ENCODE peak calls at places on chromosomes 11 and 22, in six cellular contexts. One of them, this sample, is unnamed. For H3K9me3 and H3K36me3, the result is how much of the 10 kb centered on the place peaks cover.

GRCh38 chr22:38415046-38415445 is 40.0 kb downstream of the KCNJ4 start:
- DNase-seq in effector memory CD4-positive, alpha-beta T cell: no peak
- DNase-seq in prostate gland: no peak
- DNase-seq in adipocyte: no peak
- DNase-seq in HCT116: no peak
- DNase-seq in ovary: no peak
- DNase-seq in this sample: peak

GRCh38 chr22:40462195-40462988 is 92.0 kb downstream of the SGSM3 start:
- DNase-seq in adipocyte: no peak
- DNase-seq in ovary: no peak
- DNase-seq in prostate gland: no peak
- DNase-seq in HCT116: no peak
- DNase-seq in effector memory CD4-positive, alpha-beta T cell: peak
- DNase-seq in this sample: no peak

GRCh38 chr11:81165164-81165563 is 1568.5 kb downstream of the FAM181B start:
- DNase-seq in adipocyte: no peak
- DNase-seq in HCT116: no peak
- DNase-seq in effector memory CD4-positive, alpha-beta T cell: no peak
- DNase-seq in prostate gland: no peak
- DNase-seq in ovary: no peak
- DNase-seq in this sample: no peak

GRCh38 chr22:19666663-19667593 is 47.4 kb upstream of the SEPTIN5 start:
- DNase-seq in prostate gland: no peak
- DNase-seq in ovary: no peak
- DNase-seq in effector memory CD4-positive, alpha-beta T cell: no peak
- DNase-seq in adipocyte: peak
- DNase-seq in HCT116: no peak
- DNase-seq in this sample: no peak

GRCh38 chr11:36030707-36031365 is 87.0 kb downstream of the LDLRAD3 start:
- DNase-seq in HCT116: no peak
- DNase-seq in effector memory CD4-positive, alpha-beta T cell: no peak
- DNase-seq in adipocyte: peak
- DNase-seq in ovary: no peak
- DNase-seq in prostate gland: no peak
- DNase-seq in this sample: no peak

GRCh38 chr11:34182425-34182824 is 77.0 kb downstream of the NAT10 start:
- DNase-seq in prostate gland: no peak
- DNase-seq in HCT116: no peak
- DNase-seq in effector memory CD4-positive, alpha-beta T cell: no peak
- DNase-seq in adipocyte: no peak
- DNase-seq in ovary: no peak
- DNase-seq in this sample: no peak

GRCh38 chr11:130796828-130797227 is 119.5 kb downstream of the SNX19 start:
- DNase-seq in prostate gland: no peak
- DNase-seq in ovary: no peak
- DNase-seq in adipocyte: no peak
- DNase-seq in HCT116: no peak
- DNase-seq in effector memory CD4-positive, alpha-beta T cell: no peak
- DNase-seq in this sample: no peak

GRCh38 chr11:110715541-110715940 is 3.3 kb upstream of the ARHGAP20 start:
- DNase-seq in adipocyte: peak
- DNase-seq in effector memory CD4-positive, alpha-beta T cell: no peak
- DNase-seq in ovary: no peak
- DNase-seq in HCT116: no peak
- DNase-seq in prostate gland: no peak
- DNase-seq in this sample: no peak

GRCh38 chr11:83648610-83649467 is 362.7 kb upstream of the CCDC90B start:
- DNase-seq in adipocyte: no peak
- DNase-seq in effector memory CD4-positive, alpha-beta T cell: no peak
- DNase-seq in ovary: no peak
- DNase-seq in HCT116: no peak
- DNase-seq in prostate gland: no peak
- DNase-seq in this sample: no peak

GRCh38 chr11:33543823-33544222 is 156.8 kb downstream of the C11orf91 start:
- DNase-seq in ovary: no peak
- DNase-seq in HCT116: no peak
- DNase-seq in effector memory CD4-positive, alpha-beta T cell: no peak
- DNase-seq in prostate gland: no peak
- DNase-seq in adipocyte: no peak
- DNase-seq in this sample: no peak

GRCh38 chr11:70694371-70694770 is 296.0 kb downstream of the CTTN start:
- DNase-seq in ovary: no peak
- DNase-seq in prostate gland: no peak
- DNase-seq in effector memory CD4-positive, alpha-beta T cell: no peak
- DNase-seq in HCT116: no peak
- DNase-seq in adipocyte: no peak
- DNase-seq in this sample: no peak

GRCh38 chr22:46578251-46578823 is 40.9 kb upstream of the CELSR1 start:
- DNase-seq in prostate gland: no peak
- DNase-seq in HCT116: no peak
- DNase-seq in ovary: no peak
- DNase-seq in adipocyte: no peak
- DNase-seq in effector memory CD4-positive, alpha-beta T cell: no peak
- DNase-seq in this sample: peak

GRCh38 chr22:41576877-41577276 is 12.8 kb downstream of the PMM1 start:
- DNase-seq in effector memory CD4-positive, alpha-beta T cell: peak
- DNase-seq in ovary: peak
- DNase-seq in prostate gland: no peak
- DNase-seq in adipocyte: no peak
- DNase-seq in HCT116: peak
- DNase-seq in this sample: no peak

DNA sequence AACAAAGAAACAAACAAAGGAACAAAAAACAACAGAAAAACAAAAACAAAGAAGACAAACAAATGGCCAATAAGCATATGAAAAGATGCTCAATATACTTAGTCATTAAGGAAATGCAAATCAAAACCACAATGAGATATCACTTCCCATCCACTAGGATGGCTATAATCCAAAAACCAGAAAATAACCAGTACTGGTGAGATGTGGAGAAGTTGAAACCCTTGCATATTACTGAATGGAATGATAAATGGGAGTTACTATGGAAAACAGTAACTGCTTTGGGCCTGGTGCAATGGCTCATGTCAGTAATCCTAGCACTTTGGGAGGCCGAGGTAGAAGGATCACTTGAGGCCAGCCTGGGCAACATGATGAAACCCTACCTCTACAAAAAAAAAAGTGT is 44.9 kb upstream of the RBFOX2 start:
- DNase-seq in adipocyte: no peak
- DNase-seq in effector memory CD4-positive, alpha-beta T cell: no peak
- DNase-seq in HCT116: no peak
- DNase-seq in ovary: no peak
- DNase-seq in prostate gland: no peak
- DNase-seq in this sample: no peak
- H3K9me3 ChIP-seq in adipocyte: under half
- H3K9me3 ChIP-seq in effector memory CD4-positive, alpha-beta T cell: under half
- H3K9me3 ChIP-seq in HCT116: under half
- H3K9me3 ChIP-seq in ovary: under half
- H3K9me3 ChIP-seq in prostate gland: under half
- H3K9me3 ChIP-seq in this sample: under half

GRCh38 chr22:21674611-21675010 is 8.8 kb downstream of the PPIL2 start:
- DNase-seq in prostate gland: no peak
- DNase-seq in HCT116: no peak
- DNase-seq in ovary: no peak
- DNase-seq in effector memory CD4-positive, alpha-beta T cell: no peak
- DNase-seq in adipocyte: no peak
- DNase-seq in this sample: no peak

GRCh38 chr22:21669026-21669425 is 3.2 kb downstream of the PPIL2 start:
- DNase-seq in effector memory CD4-positive, alpha-beta T cell: no peak
- DNase-seq in ovary: no peak
- DNase-seq in adipocyte: no peak
- DNase-seq in HCT116: no peak
- DNase-seq in prostate gland: no peak
- DNase-seq in this sample: no peak

GRCh38 chr22:21672107-21672629 is 6.4 kb downstream of the PPIL2 start:
- DNase-seq in ovary: no peak
- DNase-seq in prostate gland: no peak
- DNase-seq in adipocyte: no peak
- DNase-seq in effector memory CD4-positive, alpha-beta T cell: no peak
- DNase-seq in HCT116: no peak
- DNase-seq in this sample: no peak

GRCh38 chr22:21677606-21678443 is 12.0 kb downstream of the PPIL2 start:
- DNase-seq in adipocyte: no peak
- DNase-seq in effector memory CD4-positive, alpha-beta T cell: no peak
- DNase-seq in prostate gland: no peak
- DNase-seq in ovary: no peak
- DNase-seq in HCT116: no peak
- DNase-seq in this sample: no peak

GRCh38 chr22:21673534-21674321 is 7.9 kb downstream of the PPIL2 start:
- DNase-seq in prostate gland: no peak
- DNase-seq in ovary: no peak
- DNase-seq in effector memory CD4-positive, alpha-beta T cell: no peak
- DNase-seq in adipocyte: no peak
- DNase-seq in HCT116: no peak
- DNase-seq in this sample: no peak
- H3K36me3 ChIP-seq in prostate gland: under half
- H3K36me3 ChIP-seq in ovary: under half
- H3K36me3 ChIP-seq in effector memory CD4-positive, alpha-beta T cell: half or more
- H3K36me3 ChIP-seq in adipocyte: half or more
- H3K36me3 ChIP-seq in HCT116: under half
- H3K36me3 ChIP-seq in this sample: half or more

GRCh38 chr11:8543278-8543677 is 50.8 kb downstream of the STK33 start:
- DNase-seq in prostate gland: no peak
- DNase-seq in effector memory CD4-positive, alpha-beta T cell: no peak
- DNase-seq in ovary: no peak
- DNase-seq in adipocyte: no peak
- DNase-seq in HCT116: no peak
- DNase-seq in this sample: no peak
- H3K9me3 ChIP-seq in prostate gland: under half
- H3K9me3 ChIP-seq in effector memory CD4-positive, alpha-beta T cell: under half
- H3K9me3 ChIP-seq in ovary: under half
- H3K9me3 ChIP-seq in adipocyte: under half
- H3K9me3 ChIP-seq in HCT116: under half
- H3K9me3 ChIP-seq in this sample: under half

GRCh38 chr11:10587995-10588394 is 19.5 kb upstream of the LYVE1 start:
- DNase-seq in ovary: no peak
- DNase-seq in effector memory CD4-positive, alpha-beta T cell: no peak
- DNase-seq in prostate gland: no peak
- DNase-seq in HCT116: no peak
- DNase-seq in adipocyte: no peak
- DNase-seq in this sample: no peak
- H3K36me3 ChIP-seq in ovary: under half
- H3K36me3 ChIP-seq in effector memory CD4-positive, alpha-beta T cell: under half
- H3K36me3 ChIP-seq in prostate gland: under half
- H3K36me3 ChIP-seq in HCT116: under half
- H3K36me3 ChIP-seq in adipocyte: under half
- H3K36me3 ChIP-seq in this sample: under half

DNA sequence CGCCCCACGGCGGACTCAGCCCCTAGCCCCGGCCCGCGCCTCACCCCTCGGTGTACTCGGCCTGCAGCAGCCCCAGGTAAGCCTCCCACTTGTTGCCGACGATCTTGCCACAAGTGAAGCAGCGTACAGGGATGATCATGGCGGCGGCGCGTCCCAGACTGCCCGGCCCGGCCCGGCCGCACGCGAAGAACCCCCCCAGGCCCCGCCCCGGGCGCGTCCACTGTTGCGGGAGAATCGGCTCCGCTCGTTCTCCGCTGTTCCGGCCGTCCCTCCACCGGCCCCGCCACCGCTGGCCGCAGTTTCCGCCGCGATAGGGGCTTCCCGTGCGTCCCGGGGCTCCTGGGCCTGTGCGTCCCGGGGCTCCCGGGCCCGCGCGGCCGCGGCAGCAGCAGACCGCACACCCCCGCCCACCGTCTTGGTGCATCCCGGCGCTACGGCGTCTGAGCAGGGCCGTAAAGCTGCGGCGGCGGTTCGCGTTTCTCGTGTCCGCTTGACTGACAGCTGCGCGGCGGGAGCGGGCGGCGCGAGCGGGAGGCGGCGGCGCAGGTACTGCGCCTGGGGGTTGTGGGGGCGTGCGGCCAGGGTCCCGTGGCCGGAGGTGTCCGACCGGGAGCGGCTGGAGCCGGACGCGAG is at the start of the genes POLR2L and TSPAN4:
- DNase-seq in prostate gland: peak
- DNase-seq in ovary: peak
- DNase-seq in HCT116: peak
- DNase-seq in effector memory CD4-positive, alpha-beta T cell: peak
- DNase-seq in adipocyte: peak
- DNase-seq in this sample: peak
- H3K9me3 ChIP-seq in prostate gland: under half
- H3K9me3 ChIP-seq in ovary: under half
- H3K9me3 ChIP-seq in HCT116: under half
- H3K9me3 ChIP-seq in effector memory CD4-positive, alpha-beta T cell: under half
- H3K9me3 ChIP-seq in adipocyte: under half
- H3K9me3 ChIP-seq in this sample: under half

GRCh38 chr11:121394785-121395184 is 57.3 kb upstream of the SORL1 start:
- DNase-seq in adipocyte: no peak
- DNase-seq in HCT116: no peak
- DNase-seq in ovary: no peak
- DNase-seq in prostate gland: no peak
- DNase-seq in effector memory CD4-positive, alpha-beta T cell: no peak
- DNase-seq in this sample: no peak
- H3K36me3 ChIP-seq in adipocyte: under half
- H3K36me3 ChIP-seq in HCT116: under half
- H3K36me3 ChIP-seq in ovary: under half
- H3K36me3 ChIP-seq in prostate gland: under half
- H3K36me3 ChIP-seq in effector memory CD4-positive, alpha-beta T cell: under half
- H3K36me3 ChIP-seq in this sample: under half

This sample was measured in upper lobe of right lung.